ENCODE peak calls at places on chromosome 10, in eight cellular contexts. One of them, this sample, is unnamed.

GRCh38 chr10:22652988-22653431 is 61.4 kb downstream of the PIP4K2A start:
- DNase-seq in neural crest cell: no peak
- DNase-seq in sigmoid colon: no peak
- DNase-seq in brain microvascular endothelial cell: no peak
- DNase-seq in GM12865: no peak
- DNase-seq in body of pancreas: no peak
- DNase-seq in Caco-2: no peak
- DNase-seq in PC-3: peak; percentile 34
- DNase-seq in this sample: no peak

GRCh38 chr10:11181996-11182395 is 164.3 kb downstream of the CELF2 start:
- DNase-seq in sigmoid colon: peak; percentile 87
- DNase-seq in neural crest cell: no peak
- DNase-seq in GM12865: no peak
- DNase-seq in brain microvascular endothelial cell: no peak
- DNase-seq in body of pancreas: peak; percentile 46
- DNase-seq in Caco-2: no peak
- DNase-seq in PC-3: no peak
- DNase-seq in this sample: no peak

GRCh38 chr10:28991326-28991725 is 297.5 kb upstream of the LYZL1 start:
- DNase-seq in sigmoid colon: no peak
- DNase-seq in PC-3: peak; percentile 80
- DNase-seq in body of pancreas: no peak
- DNase-seq in brain microvascular endothelial cell: peak; percentile 63
- DNase-seq in GM12865: no peak
- DNase-seq in Caco-2: peak; percentile 76
- DNase-seq in neural crest cell: no peak
- DNase-seq in this sample: no peak

GRCh38 chr10:94485094-94485493 is 60.5 kb upstream of the HELLS start:
- DNase-seq in PC-3: no peak
- DNase-seq in Caco-2: no peak
- DNase-seq in brain microvascular endothelial cell: no peak
- DNase-seq in body of pancreas: no peak
- DNase-seq in neural crest cell: no peak
- DNase-seq in sigmoid colon: no peak
- DNase-seq in GM12865: no peak
- DNase-seq in this sample: no peak

GRCh38 chr10:11608159-11608966 is 3.1 kb downstream of the USP6NL start:
- DNase-seq in body of pancreas: no peak
- DNase-seq in Caco-2: no peak
- DNase-seq in neural crest cell: no peak
- DNase-seq in GM12865: peak; percentile 63
- DNase-seq in sigmoid colon: no peak
- DNase-seq in brain microvascular endothelial cell: no peak
- DNase-seq in PC-3: no peak
- DNase-seq in this sample: no peak

GRCh38 chr10:73769396-73769795 is 12.5 kb upstream of the CHCHD1 start:
- DNase-seq in GM12865: no peak
- DNase-seq in Caco-2: no peak
- DNase-seq in PC-3: no peak
- DNase-seq in brain microvascular endothelial cell: no peak
- DNase-seq in sigmoid colon: peak; percentile 26
- DNase-seq in neural crest cell: no peak
- DNase-seq in body of pancreas: no peak
- DNase-seq in this sample: no peak

GRCh38 chr10:69352569-69353264 is 64.0 kb downstream of the TACR2 start:
- DNase-seq in neural crest cell: no peak
- DNase-seq in PC-3: peak; percentile 67
- DNase-seq in GM12865: no peak
- DNase-seq in body of pancreas: no peak
- DNase-seq in Caco-2: peak; percentile 61
- DNase-seq in sigmoid colon: no peak
- DNase-seq in brain microvascular endothelial cell: peak; percentile 47
- DNase-seq in this sample: no peak

GRCh38 chr10:68156373-68157185 is 47.3 kb downstream of the MYPN start:
- DNase-seq in neural crest cell: peak; percentile 36
- DNase-seq in Caco-2: peak; percentile 78
- DNase-seq in GM12865: peak; percentile 69
- DNase-seq in PC-3: peak; percentile 97
- DNase-seq in brain microvascular endothelial cell: peak; percentile 76
- DNase-seq in sigmoid colon: peak; percentile 70
- DNase-seq in body of pancreas: peak; percentile 76
- DNase-seq in this sample: peak; percentile 62

GRCh38 chr10:59505931-59506330 is 143.6 kb upstream of the FAM13C start:
- DNase-seq in brain microvascular endothelial cell: no peak
- DNase-seq in body of pancreas: no peak
- DNase-seq in PC-3: no peak
- DNase-seq in sigmoid colon: no peak
- DNase-seq in neural crest cell: no peak
- DNase-seq in Caco-2: no peak
- DNase-seq in GM12865: no peak
- DNase-seq in this sample: no peak

GRCh38 chr10:15457382-15457781 is 86.3 kb upstream of the FAM171A1 start:
- DNase-seq in Caco-2: no peak
- DNase-seq in neural crest cell: no peak
- DNase-seq in body of pancreas: no peak
- DNase-seq in GM12865: no peak
- DNase-seq in PC-3: no peak
- DNase-seq in brain microvascular endothelial cell: no peak
- DNase-seq in sigmoid colon: no peak
- DNase-seq in this sample: no peak

GRCh38 chr10:15459218-15459617 is 88.1 kb upstream of the FAM171A1 start:
- DNase-seq in brain microvascular endothelial cell: no peak
- DNase-seq in PC-3: no peak
- DNase-seq in neural crest cell: no peak
- DNase-seq in Caco-2: no peak
- DNase-seq in sigmoid colon: no peak
- DNase-seq in body of pancreas: no peak
- DNase-seq in GM12865: no peak
- DNase-seq in this sample: no peak

GRCh38 chr10:15462253-15462885 is 91.3 kb upstream of the FAM171A1 start:
- DNase-seq in neural crest cell: no peak
- DNase-seq in GM12865: no peak
- DNase-seq in PC-3: no peak
- DNase-seq in sigmoid colon: no peak
- DNase-seq in brain microvascular endothelial cell: no peak
- DNase-seq in Caco-2: no peak
- DNase-seq in body of pancreas: no peak
- DNase-seq in this sample: no peak

GRCh38 chr10:15460661-15461060 is 89.6 kb upstream of the FAM171A1 start:
- DNase-seq in neural crest cell: no peak
- DNase-seq in sigmoid colon: no peak
- DNase-seq in body of pancreas: no peak
- DNase-seq in Caco-2: no peak
- DNase-seq in GM12865: no peak
- DNase-seq in brain microvascular endothelial cell: no peak
- DNase-seq in PC-3: no peak
- DNase-seq in this sample: no peak

DNA sequence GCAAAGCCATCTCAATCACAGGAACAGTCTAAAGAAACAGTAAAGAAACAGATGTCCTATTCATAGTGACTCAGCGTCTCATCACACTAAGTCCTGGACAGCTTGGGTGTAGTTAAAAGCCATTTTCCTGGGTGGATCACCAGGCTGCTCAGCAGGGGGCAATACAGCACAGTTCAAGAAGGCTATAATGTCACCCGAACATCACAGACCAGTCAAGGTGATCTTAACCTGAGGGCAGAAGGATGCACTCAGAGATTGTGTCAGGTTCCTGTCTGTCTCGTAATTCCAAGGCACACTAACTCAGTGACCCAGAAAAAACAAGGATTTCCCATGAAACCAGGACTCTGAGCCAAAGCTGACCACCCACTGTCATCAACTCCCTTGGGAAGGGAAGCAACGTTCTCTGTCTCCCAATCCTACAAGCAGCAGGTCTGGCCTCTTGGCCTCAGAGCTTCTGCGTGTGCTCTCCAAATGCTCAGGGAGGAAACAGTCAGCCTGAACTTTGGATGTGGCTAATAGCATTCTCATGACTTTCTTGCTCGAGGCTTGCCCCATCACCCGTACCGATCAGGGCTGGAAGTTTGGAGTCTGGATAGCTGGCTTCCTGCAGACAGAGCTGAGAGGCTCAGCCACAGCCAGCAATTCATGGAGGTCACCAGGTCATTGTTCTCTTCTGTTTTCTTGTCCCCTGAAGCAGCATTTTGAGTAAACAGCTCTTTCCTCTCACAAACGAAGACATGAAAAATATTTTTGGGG is 90.4 kb upstream of the FAM171A1 start:
- DNase-seq in brain microvascular endothelial cell: peak; percentile 69
- DNase-seq in Caco-2: peak; percentile 45
- DNase-seq in PC-3: peak; percentile 65
- DNase-seq in sigmoid colon: no peak
- DNase-seq in body of pancreas: no peak
- DNase-seq in GM12865: peak; percentile 10
- DNase-seq in neural crest cell: no peak
- DNase-seq in this sample: no peak
- TF ChIP-seq CTCF in brain microvascular endothelial cell: peak; percentile 52
- TF ChIP-seq CTCF in Caco-2: peak; percentile 25
- TF ChIP-seq CTCF in PC-3: peak; percentile 56
- TF ChIP-seq CTCF in sigmoid colon: no peak
- TF ChIP-seq CTCF in body of pancreas: no peak
- TF ChIP-seq CTCF in GM12865: no peak
- TF ChIP-seq CTCF in neural crest cell: peak; percentile 43
- TF ChIP-seq CTCF in this sample: no peak

GRCh38 chr10:71243756-71244637 is 31.6 kb downstream of the UNC5B start:
- DNase-seq in neural crest cell: no peak
- DNase-seq in body of pancreas: no peak
- DNase-seq in PC-3: peak; percentile 29
- DNase-seq in sigmoid colon: no peak
- DNase-seq in Caco-2: peak; percentile 55
- DNase-seq in brain microvascular endothelial cell: no peak
- DNase-seq in GM12865: no peak
- DNase-seq in this sample: no peak

GRCh38 chr10:71241899-71242620 is 29.7 kb downstream of the UNC5B start:
- DNase-seq in Caco-2: no peak
- DNase-seq in neural crest cell: no peak
- DNase-seq in body of pancreas: no peak
- DNase-seq in GM12865: no peak
- DNase-seq in brain microvascular endothelial cell: no peak
- DNase-seq in PC-3: no peak
- DNase-seq in sigmoid colon: no peak
- DNase-seq in this sample: no peak

GRCh38 chr10:71241114-71241898 is 28.9 kb downstream of the UNC5B start:
- DNase-seq in Caco-2: no peak
- DNase-seq in PC-3: no peak
- DNase-seq in brain microvascular endothelial cell: peak; percentile 37
- DNase-seq in sigmoid colon: no peak
- DNase-seq in neural crest cell: no peak
- DNase-seq in body of pancreas: no peak
- DNase-seq in GM12865: no peak
- DNase-seq in this sample: no peak

GRCh38 chr10:71244638-71245419 is 32.5 kb downstream of the UNC5B start:
- DNase-seq in neural crest cell: no peak
- DNase-seq in body of pancreas: no peak
- DNase-seq in GM12865: peak; percentile 15
- DNase-seq in brain microvascular endothelial cell: peak; percentile 45
- DNase-seq in sigmoid colon: peak; percentile 84
- DNase-seq in PC-3: no peak
- DNase-seq in Caco-2: no peak
- DNase-seq in this sample: no peak

DNA sequence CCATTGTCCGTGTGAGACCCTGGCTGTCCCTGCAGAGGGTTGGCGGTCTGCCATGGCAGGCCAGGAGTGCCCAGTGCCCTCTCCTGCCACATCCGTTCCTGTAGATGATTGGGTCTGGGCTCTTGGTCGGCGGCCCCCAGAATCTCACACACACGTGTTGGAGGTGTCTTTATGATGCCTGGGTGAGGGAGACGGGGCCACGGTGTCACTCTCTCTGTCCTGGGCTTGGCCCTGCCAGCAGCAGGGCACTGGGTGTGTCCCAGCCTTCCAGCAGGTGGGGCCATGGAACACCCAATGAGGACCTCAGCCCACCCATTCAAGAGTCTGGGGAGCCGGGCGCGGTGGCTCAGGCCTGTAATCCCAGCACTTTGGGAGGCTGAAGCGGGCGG is 30.2 kb downstream of the UNC5B start:
- DNase-seq in brain microvascular endothelial cell: no peak
- DNase-seq in body of pancreas: no peak
- DNase-seq in sigmoid colon: no peak
- DNase-seq in GM12865: no peak
- DNase-seq in Caco-2: no peak
- DNase-seq in neural crest cell: no peak
- DNase-seq in PC-3: no peak
- DNase-seq in this sample: no peak
- TF ChIP-seq CTCF in brain microvascular endothelial cell: no peak
- TF ChIP-seq CTCF in body of pancreas: no peak
- TF ChIP-seq CTCF in sigmoid colon: no peak
- TF ChIP-seq CTCF in GM12865: no peak
- TF ChIP-seq CTCF in Caco-2: peak; percentile 13
- TF ChIP-seq CTCF in neural crest cell: no peak
- TF ChIP-seq CTCF in PC-3: no peak
- TF ChIP-seq CTCF in this sample: no peak

DNA sequence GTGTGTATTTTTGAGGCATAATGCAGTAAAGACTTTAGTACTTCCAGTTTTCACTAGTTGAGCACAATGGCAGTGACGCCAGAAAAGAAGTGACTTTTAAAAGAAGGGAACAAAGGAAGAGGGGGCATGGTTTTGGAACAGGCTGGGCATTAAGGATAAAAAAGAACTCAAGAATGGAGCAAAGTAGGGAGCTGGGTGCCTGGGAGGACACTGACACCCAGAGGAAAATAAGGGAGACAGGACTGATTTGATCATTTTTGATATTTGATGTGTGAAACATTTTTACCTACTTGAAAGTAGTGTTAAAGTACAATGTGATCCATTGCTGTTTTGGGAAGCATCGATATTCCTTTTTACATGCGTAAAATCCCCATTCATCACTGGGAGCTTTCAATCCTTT is 85.4 kb downstream of the ADAM12 start:
- DNase-seq in GM12865: no peak
- DNase-seq in neural crest cell: no peak
- DNase-seq in Caco-2: no peak
- DNase-seq in PC-3: peak; percentile 4
- DNase-seq in brain microvascular endothelial cell: peak; percentile 12
- DNase-seq in sigmoid colon: no peak
- DNase-seq in body of pancreas: no peak
- DNase-seq in this sample: no peak
- TF ChIP-seq CTCF in GM12865: no peak
- TF ChIP-seq CTCF in neural crest cell: peak; percentile 19
- TF ChIP-seq CTCF in Caco-2: no peak
- TF ChIP-seq CTCF in PC-3: peak; percentile 41
- TF ChIP-seq CTCF in brain microvascular endothelial cell: peak; percentile 36
- TF ChIP-seq CTCF in sigmoid colon: no peak
- TF ChIP-seq CTCF in body of pancreas: no peak
- TF ChIP-seq CTCF in this sample: no peak

DNA sequence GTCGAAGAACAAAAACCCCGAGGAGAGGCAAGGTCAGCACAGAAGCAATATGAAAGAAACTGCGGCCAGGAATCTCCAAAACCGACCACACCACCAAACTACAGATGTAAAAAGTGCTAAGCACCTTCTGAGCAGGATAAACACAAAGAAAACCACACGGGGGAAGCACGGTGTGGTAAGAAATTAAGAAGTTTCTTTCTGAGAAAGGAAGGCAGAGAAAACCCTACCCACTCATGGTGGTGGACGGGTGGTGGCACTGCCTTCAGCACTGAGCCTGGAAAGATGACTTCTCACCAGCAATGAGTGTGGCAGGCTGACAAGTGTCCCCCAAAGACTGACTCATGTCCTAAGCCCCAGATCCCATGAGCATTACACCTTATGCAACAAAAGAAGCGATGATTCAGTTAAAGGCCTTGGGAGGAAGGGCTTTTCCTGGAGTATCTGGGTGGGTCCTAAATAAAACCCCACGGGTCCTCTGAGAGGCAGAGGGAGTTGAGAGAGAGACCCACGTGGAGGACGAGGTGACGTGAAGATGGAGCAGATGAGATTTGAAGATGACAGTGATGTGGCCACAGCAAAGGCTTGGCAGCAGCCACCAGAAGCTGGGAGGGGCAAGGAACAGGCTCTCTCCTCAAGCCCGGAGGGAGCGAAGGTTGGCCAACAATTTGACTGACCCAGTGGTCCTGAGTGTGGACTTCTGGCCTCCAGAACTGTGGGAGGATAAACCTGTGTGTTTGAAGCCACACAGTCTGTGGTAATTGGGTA is 124.9 kb downstream of the DLG5 start:
- DNase-seq in sigmoid colon: no peak
- DNase-seq in body of pancreas: no peak
- DNase-seq in brain microvascular endothelial cell: peak; percentile 10
- DNase-seq in Caco-2: no peak
- DNase-seq in PC-3: peak; percentile 54
- DNase-seq in neural crest cell: no peak
- DNase-seq in GM12865: peak; percentile 73
- DNase-seq in this sample: no peak
- TF ChIP-seq CTCF in sigmoid colon: no peak
- TF ChIP-seq CTCF in body of pancreas: no peak
- TF ChIP-seq CTCF in brain microvascular endothelial cell: no peak
- TF ChIP-seq CTCF in Caco-2: no peak
- TF ChIP-seq CTCF in PC-3: no peak
- TF ChIP-seq CTCF in neural crest cell: no peak
- TF ChIP-seq CTCF in GM12865: no peak
- TF ChIP-seq CTCF in this sample: no peak